ENCODE peak calls at places on chromosomes 11 and 22, in seven cellular contexts. One of them, this sample, is unnamed.

GRCh38 chr11:65932558-65932919 is 12.7 kb upstream of the TSGA10IP start:
- DNase-seq in H9: peak; percentile 61
- DNase-seq in IMR-90: no peak
- DNase-seq in mesenchymal stem cell: no peak
- DNase-seq in mesendoderm: peak; percentile 60
- DNase-seq in H1: no peak
- DNase-seq in trophoblast cell: peak; percentile 41
- DNase-seq in this sample: no peak

GRCh38 chr11:64745219-64745522 is 1.2 kb upstream of the RASGRP2 start:
- DNase-seq in H9: no peak
- DNase-seq in IMR-90: no peak
- DNase-seq in mesenchymal stem cell: no peak
- DNase-seq in mesendoderm: no peak
- DNase-seq in H1: no peak
- DNase-seq in trophoblast cell: no peak
- DNase-seq in this sample: no peak

GRCh38 chr11:68632802-68633201 is 51.5 kb upstream of the GAL start:
- DNase-seq in H9: peak; percentile 87
- DNase-seq in IMR-90: peak; percentile 70
- DNase-seq in mesenchymal stem cell: peak; percentile 55
- DNase-seq in mesendoderm: peak; percentile 95
- DNase-seq in H1: peak; percentile 39
- DNase-seq in trophoblast cell: peak; percentile 70
- DNase-seq in this sample: peak; percentile 56

GRCh38 chr11:126494831-126495230 is 139.3 kb downstream of the ST3GAL4 start:
- DNase-seq in H9: no peak
- DNase-seq in IMR-90: no peak
- DNase-seq in mesenchymal stem cell: no peak
- DNase-seq in mesendoderm: no peak
- DNase-seq in H1: no peak
- DNase-seq in trophoblast cell: no peak
- DNase-seq in this sample: no peak

GRCh38 chr11:69209936-69210659 is 54.4 kb downstream of the SMIM38 start:
- DNase-seq in H9: no peak
- DNase-seq in IMR-90: no peak
- DNase-seq in mesenchymal stem cell: peak; percentile 32
- DNase-seq in mesendoderm: peak; percentile 10
- DNase-seq in H1: no peak
- DNase-seq in trophoblast cell: peak; percentile 8
- DNase-seq in this sample: no peak

GRCh38 chr22:41524809-41525449 is 19.3 kb downstream of the POLR3H start:
- DNase-seq in H9: no peak
- DNase-seq in IMR-90: no peak
- DNase-seq in mesenchymal stem cell: no peak
- DNase-seq in mesendoderm: peak; percentile 47
- DNase-seq in H1: no peak
- DNase-seq in trophoblast cell: no peak
- DNase-seq in this sample: no peak

GRCh38 chr22:34111210-34111824 is 191.0 kb upstream of the LARGE1 start:
- DNase-seq in H9: peak; percentile 64
- DNase-seq in IMR-90: no peak
- DNase-seq in mesenchymal stem cell: peak; percentile 7
- DNase-seq in mesendoderm: peak; percentile 56
- DNase-seq in H1: no peak
- DNase-seq in trophoblast cell: peak; percentile 46
- DNase-seq in this sample: peak; percentile 20

GRCh38 chr11:119107538-119108150 is 500 bp downstream of the C2CD2L start:
- DNase-seq in H9: no peak
- DNase-seq in IMR-90: no peak
- DNase-seq in mesenchymal stem cell: no peak
- DNase-seq in mesendoderm: no peak
- DNase-seq in H1: no peak
- DNase-seq in trophoblast cell: peak; percentile 41
- DNase-seq in this sample: no peak

GRCh38 chr11:33620423-33621120 is 80.1 kb downstream of the C11orf91 start:
- DNase-seq in H9: no peak
- DNase-seq in IMR-90: peak; percentile 87
- DNase-seq in mesenchymal stem cell: no peak
- DNase-seq in mesendoderm: no peak
- DNase-seq in H1: no peak
- DNase-seq in trophoblast cell: no peak
- DNase-seq in this sample: no peak

GRCh38 chr22:39388261-39389011 is 11.1 kb upstream of the TAB1 start:
- DNase-seq in H9: peak; percentile 98
- DNase-seq in IMR-90: peak; percentile 78
- DNase-seq in mesenchymal stem cell: peak; percentile 88
- DNase-seq in mesendoderm: peak; percentile 97
- DNase-seq in H1: peak; percentile 87
- DNase-seq in trophoblast cell: peak; percentile 78
- DNase-seq in this sample: peak; percentile 86

GRCh38 chr11:46686886-46687810 is 13.3 kb downstream of the ARHGAP1 start:
- DNase-seq in H9: no peak
- DNase-seq in IMR-90: peak; percentile 91
- DNase-seq in mesenchymal stem cell: no peak
- DNase-seq in mesendoderm: no peak
- DNase-seq in H1: no peak
- DNase-seq in trophoblast cell: peak; percentile 79
- DNase-seq in this sample: no peak

GRCh38 chr11:46682773-46683752 is 17.4 kb downstream of the ARHGAP1 start:
- DNase-seq in H9: no peak
- DNase-seq in IMR-90: no peak
- DNase-seq in mesenchymal stem cell: peak; percentile 45
- DNase-seq in mesendoderm: no peak
- DNase-seq in H1: no peak
- DNase-seq in trophoblast cell: peak; percentile 87
- DNase-seq in this sample: no peak

GRCh38 chr11:46680815-46681214 is 19.6 kb downstream of the ARHGAP1 start:
- DNase-seq in H9: no peak
- DNase-seq in IMR-90: no peak
- DNase-seq in mesenchymal stem cell: no peak
- DNase-seq in mesendoderm: no peak
- DNase-seq in H1: no peak
- DNase-seq in trophoblast cell: no peak
- DNase-seq in this sample: no peak

GRCh38 chr11:46681814-46682213 is 18.6 kb downstream of the ARHGAP1 start:
- DNase-seq in H9: no peak
- DNase-seq in IMR-90: no peak
- DNase-seq in mesenchymal stem cell: no peak
- DNase-seq in mesendoderm: no peak
- DNase-seq in H1: no peak
- DNase-seq in trophoblast cell: no peak
- DNase-seq in this sample: no peak

GRCh38 chr11:46684364-46684763 is 16.1 kb downstream of the ARHGAP1 start:
- DNase-seq in H9: no peak
- DNase-seq in IMR-90: no peak
- DNase-seq in mesenchymal stem cell: peak; percentile 43
- DNase-seq in mesendoderm: no peak
- DNase-seq in H1: no peak
- DNase-seq in trophoblast cell: no peak
- DNase-seq in this sample: no peak
- H3K4ac ChIP-seq in H9: no peak overlapping the region
- H3K4ac ChIP-seq in IMR-90: no peak overlapping the region
- H3K4ac ChIP-seq in mesenchymal stem cell: no peak overlapping the region
- H3K4ac ChIP-seq in mesendoderm: no peak overlapping the region
- H3K4ac ChIP-seq in H1: no peak overlapping the region
- H3K4ac ChIP-seq in trophoblast cell: no peak overlapping the region
- H3K4ac ChIP-seq in this sample: no peak overlapping the region

GRCh38 chr11:82634091-82634490 is 99.6 kb downstream of the FAM181B start:
- DNase-seq in H9: no peak
- DNase-seq in IMR-90: no peak
- DNase-seq in mesenchymal stem cell: peak; percentile 30
- DNase-seq in mesendoderm: no peak
- DNase-seq in H1: no peak
- DNase-seq in trophoblast cell: peak; percentile 98
- DNase-seq in this sample: no peak
- H4K8ac ChIP-seq in H9: no peak overlapping the region
- H4K8ac ChIP-seq in IMR-90: no peak overlapping the region
- H4K8ac ChIP-seq in mesenchymal stem cell: no peak overlapping the region
- H4K8ac ChIP-seq in mesendoderm: no peak overlapping the region
- H4K8ac ChIP-seq in H1: no peak overlapping the region
- H4K8ac ChIP-seq in trophoblast cell: no peak overlapping the region
- H4K8ac ChIP-seq in this sample: no peak overlapping the region

DNA sequence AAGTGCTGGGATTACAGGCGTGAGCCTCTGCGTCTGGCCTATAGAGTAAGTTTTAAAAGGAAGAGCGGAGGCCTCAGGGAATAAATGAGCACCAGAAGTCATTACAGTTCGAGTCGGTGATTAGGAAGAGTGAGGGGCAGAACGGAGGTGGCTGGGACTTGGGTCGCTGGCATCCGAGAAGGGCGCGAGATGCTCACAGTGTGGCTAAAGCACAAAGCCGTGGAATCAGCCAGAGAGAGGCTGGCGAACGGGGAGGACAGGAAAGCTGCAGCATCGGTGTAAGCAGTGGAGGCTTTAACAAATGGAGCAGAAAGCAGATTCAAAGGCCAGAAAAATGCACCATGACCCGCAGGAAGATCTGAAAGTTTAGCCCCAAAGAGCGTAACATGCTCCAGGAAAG is 2.7 kb upstream of the KRTAP5-4 start:
- DNase-seq in H9: no peak
- DNase-seq in IMR-90: no peak
- DNase-seq in mesenchymal stem cell: no peak
- DNase-seq in mesendoderm: no peak
- DNase-seq in H1: no peak
- DNase-seq in trophoblast cell: no peak
- DNase-seq in this sample: no peak
- H2AK5ac ChIP-seq in H9: no peak overlapping the region
- H2AK5ac ChIP-seq in IMR-90: no peak overlapping the region
- H2AK5ac ChIP-seq in mesenchymal stem cell: no peak overlapping the region
- H2AK5ac ChIP-seq in mesendoderm: no peak overlapping the region
- H2AK5ac ChIP-seq in H1: no peak overlapping the region
- H2AK5ac ChIP-seq in trophoblast cell: no peak overlapping the region
- H2AK5ac ChIP-seq in this sample: no peak overlapping the region

GRCh38 chr11:16772141-16772512 is 33.7 kb downstream of the C11orf58 start:
- DNase-seq in H9: no peak
- DNase-seq in IMR-90: no peak
- DNase-seq in mesenchymal stem cell: no peak
- DNase-seq in mesendoderm: no peak
- DNase-seq in H1: no peak
- DNase-seq in trophoblast cell: no peak
- DNase-seq in this sample: no peak
- H3K4ac ChIP-seq in H9: no peak overlapping the region
- H3K4ac ChIP-seq in IMR-90: no peak overlapping the region
- H3K4ac ChIP-seq in mesenchymal stem cell: no peak overlapping the region
- H3K4ac ChIP-seq in mesendoderm: no peak overlapping the region
- H3K4ac ChIP-seq in H1: no peak overlapping the region
- H3K4ac ChIP-seq in trophoblast cell: no peak overlapping the region
- H3K4ac ChIP-seq in this sample: no peak overlapping the region

DNA sequence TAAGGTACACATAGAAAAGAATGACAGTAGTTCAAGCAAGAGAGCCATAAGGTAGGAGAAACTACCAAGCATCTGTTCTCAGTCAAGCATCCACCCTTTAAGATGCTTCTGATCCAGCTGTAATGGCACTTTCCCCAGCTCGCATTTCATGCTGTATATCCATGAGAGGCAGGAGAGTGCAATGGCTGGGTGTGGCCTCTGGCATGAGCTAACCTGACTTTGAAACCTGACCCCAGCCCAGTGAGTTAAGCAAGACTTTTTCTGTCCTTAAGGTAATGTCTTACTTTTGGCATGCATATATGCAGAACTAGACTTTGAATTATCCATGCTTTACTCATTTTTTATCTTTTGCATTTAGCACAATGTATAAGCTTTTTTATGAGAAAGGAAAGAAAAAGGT is 79.8 kb upstream of the CNTN5 start:
- DNase-seq in H9: peak; percentile 58
- DNase-seq in IMR-90: no peak
- DNase-seq in mesenchymal stem cell: no peak
- DNase-seq in mesendoderm: peak; percentile 62
- DNase-seq in H1: peak; percentile 3
- DNase-seq in trophoblast cell: no peak
- DNase-seq in this sample: no peak
- H4K8ac ChIP-seq in H9: no peak overlapping the region
- H4K8ac ChIP-seq in IMR-90: no peak overlapping the region
- H4K8ac ChIP-seq in mesenchymal stem cell: no peak overlapping the region
- H4K8ac ChIP-seq in mesendoderm: no peak overlapping the region
- H4K8ac ChIP-seq in H1: no peak overlapping the region
- H4K8ac ChIP-seq in trophoblast cell: no peak overlapping the region
- H4K8ac ChIP-seq in this sample: no peak overlapping the region

DNA sequence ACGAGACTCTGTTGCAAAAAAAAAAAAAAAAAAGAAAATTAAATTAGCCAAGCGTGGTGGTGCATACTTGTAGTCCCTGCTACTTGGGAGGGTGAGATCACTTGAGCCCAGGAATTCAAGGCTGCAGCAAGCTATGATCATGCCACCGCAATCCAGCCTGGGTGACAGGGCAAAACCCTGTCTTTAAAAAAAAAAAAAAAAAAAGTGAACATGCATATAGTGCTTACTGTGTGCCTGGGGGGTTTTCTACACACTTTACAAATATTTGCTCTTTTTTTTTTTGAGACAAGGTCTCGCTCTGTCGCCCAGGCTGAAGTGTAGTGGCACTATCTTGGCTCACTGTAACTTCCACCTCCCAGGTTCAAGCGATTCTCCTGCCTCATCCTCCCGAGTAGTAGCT is 12.9 kb downstream of the TPST2 start:
- DNase-seq in H9: no peak
- DNase-seq in IMR-90: no peak
- DNase-seq in mesenchymal stem cell: no peak
- DNase-seq in mesendoderm: no peak
- DNase-seq in H1: no peak
- DNase-seq in trophoblast cell: peak; percentile 76
- DNase-seq in this sample: no peak
- H2AK5ac ChIP-seq in H9: no peak overlapping the region
- H2AK5ac ChIP-seq in IMR-90: no peak overlapping the region
- H2AK5ac ChIP-seq in mesenchymal stem cell: no peak overlapping the region
- H2AK5ac ChIP-seq in mesendoderm: no peak overlapping the region
- H2AK5ac ChIP-seq in H1: no peak overlapping the region
- H2AK5ac ChIP-seq in trophoblast cell: no peak overlapping the region
- H2AK5ac ChIP-seq in this sample: no peak overlapping the region

GRCh38 chr11:92638678-92639077 is 330.8 kb upstream of the MTNR1B start:
- DNase-seq in H9: no peak
- DNase-seq in IMR-90: no peak
- DNase-seq in mesenchymal stem cell: no peak
- DNase-seq in mesendoderm: no peak
- DNase-seq in H1: no peak
- DNase-seq in trophoblast cell: no peak
- DNase-seq in this sample: no peak
- H3K4ac ChIP-seq in H9: no peak overlapping the region
- H3K4ac ChIP-seq in IMR-90: no peak overlapping the region
- H3K4ac ChIP-seq in mesenchymal stem cell: no peak overlapping the region
- H3K4ac ChIP-seq in mesendoderm: no peak overlapping the region
- H3K4ac ChIP-seq in H1: no peak overlapping the region
- H3K4ac ChIP-seq in trophoblast cell: no peak overlapping the region
- H3K4ac ChIP-seq in this sample: no peak overlapping the region

DNA sequence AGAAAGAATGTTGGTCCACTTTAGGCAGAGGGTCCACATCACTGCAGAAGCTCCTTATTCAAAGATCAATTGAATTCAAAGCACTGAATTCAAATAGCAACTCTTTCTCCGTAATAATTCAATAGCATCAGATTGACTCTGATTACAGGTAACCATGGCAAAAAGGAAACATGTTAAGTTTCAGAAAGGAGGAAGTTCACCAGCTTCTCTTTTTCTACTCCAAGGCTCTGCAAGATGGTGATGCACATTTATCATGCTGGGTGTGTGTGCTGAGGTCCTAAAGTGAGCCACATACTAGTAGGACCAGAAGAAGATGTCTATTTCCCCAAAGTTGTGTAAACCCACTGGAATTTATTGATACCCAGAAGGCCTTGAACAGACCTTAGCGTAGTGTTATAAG is 18.0 kb upstream of the DRD2 start:
- DNase-seq in H9: no peak
- DNase-seq in IMR-90: no peak
- DNase-seq in mesenchymal stem cell: no peak
- DNase-seq in mesendoderm: no peak
- DNase-seq in H1: no peak
- DNase-seq in trophoblast cell: no peak
- DNase-seq in this sample: no peak
- H4K8ac ChIP-seq in H9: no peak overlapping the region
- H4K8ac ChIP-seq in IMR-90: no peak overlapping the region
- H4K8ac ChIP-seq in mesenchymal stem cell: no peak overlapping the region
- H4K8ac ChIP-seq in mesendoderm: no peak overlapping the region
- H4K8ac ChIP-seq in H1: no peak overlapping the region
- H4K8ac ChIP-seq in trophoblast cell: no peak overlapping the region
- H4K8ac ChIP-seq in this sample: no peak overlapping the region